ENCODE peak calls at places on chromosomes 12 and 14, in six cellular contexts. G, D, K, W, X and E are unnamed samples.

GRCh38 chr14:98634043-98634820 is 637.8 kb downstream of the BCL11B start:
- DNase-seq in G (no peak), D (no peak), K (no peak), W (no peak), X (no peak), E (no peak)

GRCh38 chr12:109738209-109738608 is 24.6 kb downstream of the FAM222A start:
- DNase-seq in G (no peak), D (no peak), K (peak), W (no peak), X (no peak), E (no peak)

GRCh38 chr14:57575482-57575881 is 81.8 kb upstream of the CCDC198 start:
- DNase-seq in G (no peak), D (peak), K (no peak), W (no peak), X (no peak), E (no peak)

GRCh38 chr12:124686001-124686884 is 118.8 kb upstream of the NCOR2 start:
- DNase-seq in G (no peak), D (peak), K (no peak), W (peak), X (no peak), E (no peak)

GRCh38 chr12:59646636-59647035 is 50.8 kb downstream of the SLC16A7 start:
- DNase-seq in G (no peak), D (no peak), K (no peak), W (no peak), X (no peak), E (no peak)

GRCh38 chr14:81382517-81383225 is 17.5 kb downstream of the STON2 start:
- DNase-seq in G (peak), D (no peak), K (no peak), W (no peak), X (no peak), E (no peak)

GRCh38 chr12:48542300-48542928 is 17.0 kb downstream of the OR8S1 start:
- DNase-seq in G (peak), D (peak), K (no peak), W (peak), X (peak), E (no peak)

GRCh38 chr14:37588667-37588955 is 6.4 kb downstream of the FOXA1 start:
- DNase-seq in G (no peak), D (no peak), K (no peak), W (no peak), X (peak), E (no peak)

GRCh38 chr12:58420496-58420895 is 479.1 kb downstream of the ATP23 start:
- DNase-seq in G (no peak), D (no peak), K (no peak), W (peak), X (no peak), E (no peak)

GRCh38 chr14:105582639-105583038 is 56.3 kb downstream of the TMEM121 start:
- DNase-seq in G (no peak), D (peak), K (peak), W (peak), X (peak), E (no peak)

GRCh38 chr14:38605193-38606114 is 349.6 kb upstream of the CLEC14A start:
- DNase-seq in G (no peak), D (peak), K (no peak), W (peak), X (no peak), E (no peak)

GRCh38 chr14:59278111-59278510 is 89.6 kb downstream of the DAAM1 start:
- DNase-seq in G (no peak), D (no peak), K (no peak), W (peak), X (no peak), E (no peak)

GRCh38 chr12:122659579-122659978 is 43.6 kb downstream of the HCAR2 start:
- DNase-seq in G (no peak), D (no peak), K (no peak), W (peak), X (no peak), E (no peak)

GRCh38 chr12:56028511-56029165 is 7.8 kb downstream of the IKZF4 start:
- DNase-seq in G (no peak), D (no peak), K (no peak), W (peak), X (no peak), E (no peak)

GRCh38 chr12:2194060-2194459 is 141.3 kb downstream of the CACNA1C start:
- DNase-seq in G (no peak), D (no peak), K (no peak), W (no peak), X (no peak), E (no peak)

GRCh38 chr12:123250471-123251383 is 17.5 kb downstream of the MTRFR start:
- DNase-seq in G (no peak), D (peak), K (no peak), W (no peak), X (peak), E (no peak)

GRCh38 chr12:108649126-108649525 is 15.4 kb upstream of the SELPLG start:
- DNase-seq in G (no peak), D (no peak), K (no peak), W (no peak), X (no peak), E (no peak)

GRCh38 chr12:18361431-18361830 is 100.1 kb downstream of the PIK3C2G start:
- DNase-seq in G (no peak), D (peak), K (no peak), W (no peak), X (no peak), E (no peak)

GRCh38 chr12:21459474-21459873 is 22.0 kb downstream of the PYROXD1 start:
- DNase-seq in G (no peak), D (no peak), K (no peak), W (no peak), X (no peak), E (no peak)

GRCh38 chr12:86154620-86155019 is 101.6 kb downstream of the MGAT4C start:
- DNase-seq in G (no peak), D (no peak), K (no peak), W (no peak), X (no peak), E (no peak)

GRCh38 chr14:30710870-30711269 is 88.8 kb downstream of the SCFD1 start:
- DNase-seq in G (no peak), D (no peak), K (no peak), W (no peak), X (no peak), E (no peak)

GRCh38 chr14:65263161-65263788 is 149.3 kb upstream of the FUT8 start:
- DNase-seq in G (no peak), D (no peak), K (no peak), W (no peak), X (no peak), E (no peak)

GRCh38 chr14:73764881-73765280 is 50.7 kb upstream of the PNMA1 start:
- DNase-seq in G (peak), D (no peak), K (no peak), W (peak), X (peak), E (no peak)